ENCODE peak calls at places on chromosomes 4 and X, in ten cellular contexts. S is mesothelial cell of epicardium; B is mucosa of descending colon; L is stimulated activated naive B cell treated with anti-CD40 and anti-IgM and Interleukin-4, amounts not matched to agents 10 μg/mL and 1 μg/mL and 100 μg/mL, for 72 hours; N is iris pigment epithelial cell; I is EH; W is activated CD4-positive, alpha-beta memory T cell treated with anti-CD3 and anti-CD28 coated beads, Interleukin-2, amount 10 ng/mL, durations not matched to agents 7 days and 5 days; P is foreskin fibroblast; H is astrocyte of the hippocampus; Y is NCI-H524. K is an unnamed sample.

GRCh38 chr4:123621072-123621705 is 224.6 kb downstream of the SPRY1 start:
- DNase-seq in S (no peak), B (no peak), L (no peak), N (peak; percentile 22), I (no peak), W (no peak), P (no peak), H (peak; percentile 89), Y (no peak), K (no peak)

GRCh38 chr4:173056708-173057107 is 111.9 kb upstream of the GALNT7 start:
- DNase-seq in S (no peak), B (no peak), L (no peak), N (no peak), I (no peak), W (no peak), P (no peak), H (no peak), Y (no peak), K (no peak)

GRCh38 chr4:8556341-8557150 is 23.6 kb upstream of the GPR78 start:
- DNase-seq in S (no peak), B (no peak), L (no peak), N (peak; percentile 41), I (peak; percentile 73), W (no peak), P (peak; percentile 25), H (no peak), Y (no peak), K (no peak)

GRCh38 chr4:122747883-122748282 is 15.4 kb downstream of the BBS12 start:
- DNase-seq in S (no peak), B (no peak), L (no peak), N (peak; percentile 89), I (peak; percentile 81), W (no peak), P (peak; percentile 80), H (no peak), Y (no peak), K (no peak)

GRCh38 chr4:64617813-64618212 is 208.6 kb upstream of the TECRL start:
- DNase-seq in S (no peak), B (no peak), L (no peak), N (no peak), I (no peak), W (no peak), P (no peak), H (peak; percentile 33), Y (no peak), K (no peak)

GRCh38 chr4:53943345-53944085 is 120.9 kb downstream of the CHIC2 start:
- DNase-seq in S (no peak), B (no peak), L (no peak), N (peak; percentile 83), I (peak; percentile 89), W (no peak), P (peak; percentile 88), H (peak; percentile 71), Y (peak; percentile 68), K (no peak)

GRCh38 chr4:17511041-17511949 is 595 bp downstream of the QDPR start:
- DNase-seq in S (peak; percentile 23), B (peak; percentile 76), L (peak; percentile 35), N (peak; percentile 55), I (peak; percentile 55), W (peak; percentile 64), P (peak; percentile 69), H (peak; percentile 64), Y (peak; percentile 9), K (peak; percentile 58)

GRCh38 chrX:150236304-150236703 is 126.8 kb upstream of the MAMLD1 start:
- DNase-seq in S (no peak), B (no peak), L (no peak), N (peak; percentile 8), I (peak; percentile 33), W (no peak), P (peak; percentile 65), H (no peak), Y (no peak), K (peak; percentile 3)

GRCh38 chrX:119685225-119686066 is 7.5 kb downstream of the SEPTIN6 start:
- DNase-seq in S (no peak), B (no peak), L (peak; percentile 78), N (no peak), I (peak; percentile 28), W (peak; percentile 64), P (peak; percentile 32), H (no peak), Y (no peak), K (no peak)

GRCh38 chr4:821181-821591 is 4.7 kb downstream of the CPLX1 start:
- DNase-seq in S (no peak), B (peak; percentile 14), L (no peak), N (no peak), I (no peak), W (no peak), P (no peak), H (no peak), Y (no peak), K (no peak)

GRCh38 chr4:8555716-8556115 is 24.5 kb upstream of the GPR78 start:
- DNase-seq in S (no peak), B (no peak), L (no peak), N (no peak), I (no peak), W (no peak), P (no peak), H (no peak), Y (no peak), K (no peak)

GRCh38 chrX:38304010-38304409 is 23.3 kb downstream of the RPGR start:
- DNase-seq in S (no peak), B (no peak), L (no peak), N (peak; percentile 44), I (peak; percentile 21), W (no peak), P (no peak), H (peak; percentile 33), Y (peak; percentile 2), K (no peak)

GRCh38 chr4:533318-534100 is 34.5 kb downstream of the PIGG start:
- DNase-seq in S (no peak), B (no peak), L (no peak), N (no peak), I (no peak), W (no peak), P (no peak), H (no peak), Y (no peak), K (no peak)